ENCODE peak calls at places on chromosomes 6 and 20, in eight cellular contexts. O is esophagus squamous epithelium, R is HFFc6, Z is body of pancreas, L is colonic mucosa, J is ascending aorta, G is endothelial cell, X is GM20000. P is an unnamed sample.

GRCh38 chr20:19317240-19318069 is 105.0 kb downstream of the SLC24A3 start:
- DNase-seq in O (no peak), R (no peak), Z (no peak), L (no peak), J (no peak), G (no peak), X (peak; percentile 25), P (no peak)

GRCh38 chr6:25732468-25733198 is 21.9 kb upstream of the SLC17A4 start:
- DNase-seq in O (no peak), R (no peak), Z (no peak), L (no peak), J (no peak), G (no peak), X (no peak), P (no peak)

GRCh38 chr20:32470025-32470861 is 112.1 kb downstream of the ASXL1 start:
- DNase-seq in O (no peak), R (peak; percentile 50), Z (peak; percentile 43), L (peak; percentile 52), J (no peak), G (peak; percentile 92), X (peak; percentile 71), P (peak; percentile 72)

GRCh38 chr6:167491403-167492095 is 166.7 kb downstream of the TTLL2 start:
- DNase-seq in O (no peak), R (no peak), Z (no peak), L (no peak), J (no peak), G (no peak), X (no peak), P (no peak)

GRCh38 chr6:3561745-3562144 is 104.9 kb upstream of the SLC22A23 start:
- DNase-seq in O (no peak), R (no peak), Z (no peak), L (no peak), J (no peak), G (peak; percentile 52), X (no peak), P (no peak)

GRCh38 chr6:167934426-167934864 is 63.0 kb upstream of the KIF25 start:
- DNase-seq in O (no peak), R (no peak), Z (no peak), L (peak; percentile 47), J (no peak), G (no peak), X (no peak), P (no peak)

GRCh38 chr20:47124235-47124717 is 229.6 kb downstream of the EYA2 start:
- DNase-seq in O (no peak), R (no peak), Z (no peak), L (no peak), J (no peak), G (no peak), X (no peak), P (no peak)

GRCh38 chr6:43964659-43965570 is 162.3 kb downstream of the MRPL14 start:
- DNase-seq in O (no peak), R (no peak), Z (no peak), L (no peak), J (no peak), G (no peak), X (no peak), P (no peak)

GRCh38 chr6:45942953-45943352 is 72.7 kb downstream of the CLIC5 start:
- DNase-seq in O (no peak), R (no peak), Z (no peak), L (no peak), J (no peak), G (no peak), X (no peak), P (no peak)

GRCh38 chr6:170091000-170091638 is 199.8 kb downstream of the DLL1 start:
- DNase-seq in O (no peak), R (no peak), Z (peak; percentile 6), L (no peak), J (no peak), G (no peak), X (no peak), P (no peak)

GRCh38 chr6:131275273-131275672 is 140.0 kb downstream of the AKAP7 start:
- DNase-seq in O (no peak), R (no peak), Z (no peak), L (no peak), J (no peak), G (no peak), X (no peak), P (no peak)

GRCh38 chr20:3479759-3480615 is 9.2 kb downstream of the ATRN start:
- DNase-seq in O (no peak), R (no peak), Z (no peak), L (no peak), J (no peak), G (no peak), X (no peak), P (no peak)

GRCh38 chr6:169035381-169036280 is 218.0 kb downstream of the THBS2 start:
- DNase-seq in O (no peak), R (peak; percentile 86), Z (no peak), L (no peak), J (no peak), G (no peak), X (no peak), P (no peak)

GRCh38 chr6:20317430-20317829 is 84.2 kb upstream of the E2F3 start:
- DNase-seq in O (no peak), R (no peak), Z (no peak), L (no peak), J (no peak), G (no peak), X (no peak), P (no peak)

GRCh38 chr6:16319813-16320532 is 81.6 kb downstream of the GMPR start:
- DNase-seq in O (no peak), R (peak; percentile 97), Z (peak; percentile 67), L (peak; percentile 40), J (peak; percentile 88), G (no peak), X (peak; percentile 65), P (peak; percentile 68)

GRCh38 chr6:124960757-124961467 is 1.3 kb upstream of the RNF217 start:
- DNase-seq in O (no peak), R (no peak), Z (no peak), L (no peak), J (no peak), G (no peak), X (no peak), P (no peak)

GRCh38 chr6:149064026-149065017 is 253.2 kb upstream of the TAB2 start:
- DNase-seq in O (no peak), R (no peak), Z (no peak), L (no peak), J (no peak), G (no peak), X (no peak), P (no peak)

GRCh38 chr20:10536531-10536930 is 101.4 kb downstream of the SLX4IP start:
- DNase-seq in O (no peak), R (no peak), Z (peak; percentile 85), L (no peak), J (no peak), G (no peak), X (no peak), P (no peak)

GRCh38 chr6:157139054-157139708 is 184.1 kb downstream of the TMEM242 start:
- DNase-seq in O (no peak), R (no peak), Z (no peak), L (no peak), J (no peak), G (peak; percentile 59), X (no peak), P (no peak)

GRCh38 chr6:108260809-108261569 is at the start of gene SNX3:
- DNase-seq in O (peak; percentile 86), R (peak; percentile 97), Z (peak; percentile 93), L (peak; percentile 97), J (peak; percentile 91), G (peak; percentile 96), X (peak; percentile 97), P (peak; percentile 97)

GRCh38 chr20:50189681-50190250 is 864 bp upstream of the CEBPB start:
- DNase-seq in O (no peak), R (no peak), Z (peak; percentile 70), L (peak; percentile 91), J (no peak), G (no peak), X (no peak), P (no peak)

GRCh38 chr6:51526922-51527321 is 560.5 kb downstream of the PKHD1 start:
- DNase-seq in O (no peak), R (no peak), Z (no peak), L (no peak), J (no peak), G (no peak), X (no peak), P (no peak)

GRCh38 chr6:127481081-127481480 is 21.9 kb upstream of the KIAA0408 start:
- DNase-seq in O (no peak), R (no peak), Z (no peak), L (no peak), J (no peak), G (no peak), X (no peak), P (no peak)

DNA sequence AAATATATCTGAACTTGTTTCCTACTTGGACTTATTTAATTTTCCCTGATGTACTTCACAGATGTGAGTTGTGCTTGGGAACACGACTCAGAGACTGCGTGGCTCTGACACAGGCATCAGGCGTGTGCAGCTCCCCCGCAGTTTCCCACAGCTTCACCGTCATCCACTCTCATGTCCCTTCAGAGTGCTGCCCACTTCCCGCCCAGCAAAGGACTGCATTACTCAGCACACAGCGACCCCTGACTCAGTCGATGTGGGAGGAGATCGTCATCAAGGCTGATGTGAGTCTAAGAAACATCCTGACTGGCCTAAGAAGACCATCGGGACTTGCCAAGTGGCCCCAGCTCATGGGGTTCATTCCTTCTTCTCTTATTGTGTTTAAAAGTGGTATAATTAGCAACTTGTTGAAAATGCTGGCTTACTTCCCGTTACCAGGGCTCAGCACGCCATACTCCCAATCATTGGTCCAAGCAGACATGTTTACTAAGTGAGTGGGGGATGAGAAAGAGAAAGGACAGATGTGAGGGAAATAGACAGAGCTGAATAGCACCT is 539.4 kb upstream of the JARID2 start:
- DNase-seq in O (no peak), R (peak; percentile 95), Z (peak; percentile 22), L (no peak), J (peak; percentile 64), G (no peak), X (no peak), P (no peak)
- TF ChIP-seq CTCF in O (no peak), R (peak; percentile 34), Z (no peak), L (no peak), J (no peak), G (no peak), X (no peak), P (no peak)

GRCh38 chr6:140052757-140053729 is 678.6 kb upstream of the CITED2 start:
- DNase-seq in O (no peak), R (peak; percentile 80), Z (no peak), L (no peak), J (no peak), G (peak; percentile 7), X (peak; percentile 4), P (peak; percentile 3)
- TF ChIP-seq CTCF in O (peak; percentile 43), R (peak; percentile 74), Z (no peak), L (peak; percentile 32), J (peak; percentile 0), G (peak; percentile 46), X (peak; percentile 6), P (peak; percentile 41)

GRCh38 chr20:61797971-61798411 is 267.7 kb downstream of the TAF4 start:
- DNase-seq in O (no peak), R (no peak), Z (no peak), L (no peak), J (no peak), G (no peak), X (no peak), P (no peak)
- TF ChIP-seq CTCF in O (no peak), R (no peak), Z (no peak), L (no peak), J (no peak), G (no peak), X (no peak), P (no peak)

GRCh38 chr6:38929560-38929959 is 119.0 kb upstream of the GLP1R start:
- DNase-seq in O (no peak), R (no peak), Z (no peak), L (no peak), J (no peak), G (no peak), X (no peak), P (no peak)

GRCh38 chr6:38925110-38925509 is 123.5 kb upstream of the GLP1R start:
- DNase-seq in O (no peak), R (no peak), Z (no peak), L (no peak), J (no peak), G (no peak), X (no peak), P (no peak)
- TF ChIP-seq CTCF in O (no peak), R (no peak), Z (no peak), L (no peak), J (no peak), G (no peak), X (no peak), P (no peak)

P was measured in GM13977.